ENCODE peak calls at places on chromosomes 1 and 21, in eight cellular contexts. U is lung; P is upper lobe of right lung; I is AG04450; M is psoas muscle; J is CD8-positive, alpha-beta T cell; A is sigmoid colon; R is astrocyte. G is an unnamed sample.

GRCh38 chr1:59816318-59816878 is 1.6 kb downstream of the HOOK1 start:
- DNase-seq in U (no peak), P (no peak), I (no peak), M (no peak), J (no peak), A (no peak), R (no peak), G (no peak)

GRCh38 chr21:46227811-46228344 is 696 bp downstream of the LSS start:
- DNase-seq in U (no peak), P (no peak), I (no peak), M (no peak), J (no peak), A (peak; percentile 67), R (no peak), G (no peak)

GRCh38 chr1:44802306-44803061 is 2.3 kb downstream of the PLK3 start:
- DNase-seq in U (no peak), P (peak; percentile 63), I (no peak), M (no peak), J (no peak), A (no peak), R (no peak), G (no peak)

GRCh38 chr21:31576428-31576827 is 83.1 kb upstream of the SOD1 start:
- DNase-seq in U (no peak), P (no peak), I (no peak), M (no peak), J (no peak), A (no peak), R (peak; percentile 35), G (no peak)

GRCh38 chr21:35198004-35198403 is 148.9 kb upstream of the RUNX1 start:
- DNase-seq in U (no peak), P (no peak), I (peak; percentile 70), M (no peak), J (no peak), A (no peak), R (peak; percentile 98), G (no peak)

GRCh38 chr1:67710417-67710816 is 25.4 kb downstream of the GADD45A start:
- DNase-seq in U (no peak), P (no peak), I (no peak), M (no peak), J (no peak), A (no peak), R (peak; percentile 85), G (no peak)

GRCh38 chr21:26943916-26944315 is 23.0 kb downstream of the ADAMTS5 start:
- DNase-seq in U (no peak), P (no peak), I (no peak), M (no peak), J (no peak), A (no peak), R (no peak), G (no peak)

GRCh38 chr1:226656601-226657277 is 82.3 kb downstream of the ITPKB start:
- DNase-seq in U (no peak), P (no peak), I (no peak), M (peak; percentile 52), J (no peak), A (no peak), R (peak; percentile 90), G (no peak)

GRCh38 chr1:86461482-86461881 is 7.2 kb upstream of the CLCA1 start:
- DNase-seq in U (no peak), P (no peak), I (no peak), M (no peak), J (no peak), A (no peak), R (no peak), G (no peak)

GRCh38 chr21:36692844-36693143 is 6.1 kb upstream of the SIM2 start:
- DNase-seq in U (no peak), P (no peak), I (no peak), M (no peak), J (no peak), A (no peak), R (no peak), G (no peak)

GRCh38 chr1:229714964-229715603 is 89.0 kb downstream of the URB2 start:
- DNase-seq in U (no peak), P (no peak), I (no peak), M (no peak), J (no peak), A (no peak), R (no peak), G (no peak)

GRCh38 chr21:26064506-26064905 is 106.1 kb downstream of the APP start:
- DNase-seq in U (no peak), P (no peak), I (no peak), M (no peak), J (no peak), A (no peak), R (no peak), G (no peak)

GRCh38 chr1:215128514-215128913 is 46.0 kb downstream of the KCNK2 start:
- DNase-seq in U (no peak), P (no peak), I (no peak), M (no peak), J (no peak), A (no peak), R (no peak), G (no peak)

GRCh38 chr1:99084562-99084961 is 79.9 kb upstream of the PLPPR5 start:
- DNase-seq in U (no peak), P (no peak), I (no peak), M (no peak), J (no peak), A (no peak), R (no peak), G (no peak)

GRCh38 chr1:89309828-89310227 is 37.2 kb upstream of the GBP5 start:
- DNase-seq in U (no peak), P (no peak), I (no peak), M (no peak), J (no peak), A (no peak), R (no peak), G (no peak)

GRCh38 chr1:47921935-47922415 is 75.2 kb downstream of the TRABD2B start:
- DNase-seq in U (no peak), P (no peak), I (no peak), M (no peak), J (no peak), A (no peak), R (no peak), G (no peak)

GRCh38 chr1:211068976-211069375 is 65.0 kb downstream of the KCNH1 start:
- DNase-seq in U (no peak), P (no peak), I (no peak), M (no peak), J (no peak), A (no peak), R (no peak), G (no peak)

GRCh38 chr1:63327417-63328139 is 5.2 kb downstream of the FOXD3 start:
- DNase-seq in U (peak; percentile 65), P (peak; percentile 82), I (peak; percentile 15), M (peak; percentile 50), J (no peak), A (peak; percentile 77), R (peak; percentile 6), G (no peak)
- H3K4me3 ChIP-seq in U (no peak overlapping the region), P (no peak overlapping the region), I (no peak overlapping the region), M (peak overlapping the region; percentile 12), J (no peak overlapping the region), A (no peak overlapping the region), R (no peak overlapping the region), G (no peak overlapping the region)

GRCh38 chr1:119141020-119141424 is 569 bp upstream of the WARS2 start:
- DNase-seq in U (peak; percentile 30), P (peak; percentile 67), I (no peak), M (peak; percentile 28), J (peak; percentile 4), A (peak; percentile 67), R (no peak), G (peak; percentile 73)
- TF ChIP-seq CTCF in U (no peak), P (no peak), I (peak; percentile 39), M (no peak), J (no peak), A (no peak), R (peak; percentile 17), G (no peak)

GRCh38 chr1:68917456-68917855 is 420.6 kb upstream of the DEPDC1 start:
- DNase-seq in U (no peak), P (no peak), I (no peak), M (no peak), J (no peak), A (no peak), R (peak; percentile 16), G (no peak)

GRCh38 chr1:68919070-68919469 is 422.2 kb upstream of the DEPDC1 start:
- DNase-seq in U (no peak), P (no peak), I (no peak), M (no peak), J (no peak), A (no peak), R (peak; percentile 22), G (no peak)

GRCh38 chr1:68918563-68918962 is 421.7 kb upstream of the DEPDC1 start:
- DNase-seq in U (no peak), P (no peak), I (no peak), M (no peak), J (no peak), A (no peak), R (no peak), G (no peak)

DNA sequence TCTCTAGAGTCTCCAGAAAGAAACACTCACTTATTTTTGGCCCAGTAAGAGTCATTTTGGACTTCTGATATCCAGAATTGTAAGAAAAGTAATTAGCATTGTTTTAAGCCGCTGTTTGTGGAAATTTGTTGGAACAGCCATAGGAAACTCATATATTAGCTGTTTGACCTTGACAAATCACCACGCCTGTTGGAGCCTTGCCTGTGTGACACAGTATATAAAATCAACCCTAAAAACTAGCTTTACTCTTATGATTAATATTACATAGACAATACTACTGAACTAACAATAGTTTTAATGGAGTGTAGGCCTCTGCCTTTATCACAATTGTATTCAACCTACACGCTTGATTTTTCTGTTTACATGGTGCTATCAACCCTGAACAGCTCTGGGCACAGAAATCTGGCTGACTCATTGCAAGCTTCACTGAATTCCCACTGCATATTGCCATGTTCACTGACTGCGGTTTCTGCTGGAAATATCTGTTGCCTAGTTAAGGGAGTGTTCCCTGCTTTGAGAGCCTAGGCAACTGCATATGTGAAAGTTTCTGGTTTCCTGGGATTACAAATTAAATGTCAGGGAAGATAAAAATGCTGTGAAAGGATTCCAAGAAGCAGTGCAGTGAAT is 419.5 kb upstream of the DEPDC1 start:
- DNase-seq in U (no peak), P (no peak), I (peak; percentile 4), M (no peak), J (no peak), A (no peak), R (peak; percentile 95), G (no peak)
- H3K27ac ChIP-seq in U (no peak overlapping the region), P (no peak overlapping the region), I (no peak overlapping the region), M (no peak overlapping the region), J (no peak overlapping the region), A (peak overlapping the region; percentile 65), R (peak overlapping the region; percentile 36), G (peak overlapping the region; percentile 54)

GRCh38 chr1:109392037-109392787 is 5.5 kb downstream of the SORT1 start:
- DNase-seq in U (no peak), P (no peak), I (no peak), M (peak; percentile 47), J (no peak), A (no peak), R (no peak), G (peak; percentile 84)

GRCh38 chr1:109392788-109393580 is 4.7 kb downstream of the SORT1 start:
- DNase-seq in U (peak; percentile 71), P (peak; percentile 81), I (peak; percentile 60), M (peak; percentile 60), J (no peak), A (peak; percentile 87), R (peak; percentile 52), G (peak; percentile 86)

GRCh38 chr1:109389638-109390341 is 7.9 kb downstream of the SORT1 start:
- DNase-seq in U (no peak), P (no peak), I (no peak), M (no peak), J (no peak), A (no peak), R (no peak), G (no peak)

GRCh38 chr1:109391626-109392025 is 6.1 kb downstream of the SORT1 start:
- DNase-seq in U (no peak), P (no peak), I (no peak), M (no peak), J (no peak), A (no peak), R (no peak), G (no peak)

GRCh38 chr1:109391161-109391556 is 6.6 kb downstream of the SORT1 start:
- DNase-seq in U (no peak), P (no peak), I (no peak), M (no peak), J (no peak), A (no peak), R (peak; percentile 32), G (no peak)
- H3K4me3 ChIP-seq in U (no peak overlapping the region), P (peak overlapping the region; percentile 39), I (no peak overlapping the region), M (peak overlapping the region; percentile 72), J (no peak overlapping the region), A (peak overlapping the region; percentile 28), R (peak overlapping the region; percentile 34), G (peak overlapping the region; percentile 83)

G was measured in coronary artery.